ENCODE peak calls at places on chromosomes 1 and 21, in six cellular contexts. W is uterus; P is stimulated activated naive CD8-positive, alpha-beta T cell treated with anti-CD3 and anti-CD28 coated beads, Interleukin-15, amount 100 ng/mL, for 72 hours; T is thoracic aorta; C is activated T-cell treated with anti-CD3 and anti-CD28 coated beads, Interleukin-2, amount 50 U/mL, for 24 hours; L is AML-193. D is an unnamed sample.

GRCh38 chr1:186754542-186755150 is 74.1 kb upstream of the PLA2G4A start:
- DNase-seq in T (no peak), P (no peak), L (no peak), W (no peak), C (no peak), D (no peak)

GRCh38 chr1:116825735-116826438 is 71.7 kb downstream of the CD2 start:
- DNase-seq in W (no peak), L (no peak), P (no peak), C (no peak), T (no peak), D (no peak)

GRCh38 chr1:211148371-211148770 is 14.4 kb upstream of the KCNH1 start:
- DNase-seq in L (no peak), T (no peak), P (no peak), W (no peak), C (no peak), D (no peak)

GRCh38 chr21:33402011-33402979 is 918 bp upstream of the IFNGR2 start:
- DNase-seq in L (peak), C (peak), T (no peak), W (peak), P (no peak), D (no peak)

GRCh38 chr1:228156941-228157351 is 7.2 kb downstream of the GJC2 start:
- DNase-seq in T (no peak), P (no peak), C (no peak), W (no peak), L (no peak), D (no peak)

GRCh38 chr21:17513214-17514123 is 626 bp downstream of the CXADR start:
- DNase-seq in C (no peak), P (peak), L (no peak), T (no peak), W (peak), D (peak)

GRCh38 chr1:231818342-231818741 is 191.8 kb downstream of the DISC1 start:
- DNase-seq in C (no peak), L (no peak), W (no peak), P (no peak), T (no peak), D (no peak)

GRCh38 chr1:31934251-31934650 is 3.9 kb downstream of the PTP4A2 start:
- DNase-seq in C (no peak), P (no peak), T (no peak), W (no peak), L (no peak), D (no peak)

GRCh38 chr1:22420456-22421053 is 31.1 kb upstream of the ZBTB40 start:
- DNase-seq in L (peak), P (peak), W (peak), T (peak), C (peak), D (peak)

GRCh38 chr1:68409426-68409825 is 40.3 kb downstream of the RPE65 start:
- DNase-seq in W (no peak), L (no peak), C (no peak), T (no peak), P (no peak), D (no peak)

GRCh38 chr21:36079010-36079649 is 9.3 kb downstream of the CBR1 start:
- DNase-seq in L (peak), W (no peak), P (peak), T (no peak), C (peak), D (peak)

GRCh38 chr1:230766318-230766717 is 19.1 kb downstream of the CAPN9 start:
- DNase-seq in T (no peak), P (no peak), L (no peak), W (no peak), C (no peak), D (no peak)

GRCh38 chr1:204077979-204078696 is 5.2 kb downstream of the SOX13 start:
- DNase-seq in T (no peak), L (no peak), P (no peak), W (no peak), C (no peak), D (no peak)

GRCh38 chr21:39637971-39638628 is 25.4 kb downstream of the B3GALT5 start:
- DNase-seq in P (no peak), W (no peak), L (no peak), T (no peak), C (no peak), D (no peak)

GRCh38 chr21:23811802-23812201 is 1795.5 kb downstream of the MRPL39 start:
- DNase-seq in L (peak), T (no peak), W (no peak), C (no peak), P (no peak), D (no peak)

GRCh38 chr1:75991497-75992114 is 59.4 kb upstream of the ASB17 start:
- DNase-seq in W (peak), L (peak), T (peak), C (peak), P (peak), D (peak)

GRCh38 chr1:55399385-55399784 is 184.2 kb upstream of the USP24 start:
- DNase-seq in C (no peak), P (no peak), L (no peak), T (no peak), W (no peak), D (no peak)

GRCh38 chr1:24536391-24536840 is 19.5 kb upstream of the NCMAP start:
- DNase-seq in C (peak), T (no peak), W (no peak), L (peak), P (peak), D (peak)

GRCh38 chr21:36696640-36697472 is 2.1 kb upstream of the SIM2 start:
- DNase-seq in C (no peak), T (no peak), P (no peak), W (no peak), L (no peak), D (no peak)

GRCh38 chr1:174818014-174818616 is 181.6 kb upstream of the CACYBP start:
- DNase-seq in L (no peak), C (no peak), P (no peak), T (no peak), W (no peak), D (no peak)

GRCh38 chr1:156844638-156845037 is 14.3 kb downstream of the INSRR start:
- DNase-seq in C (no peak), P (no peak), W (no peak), T (no peak), L (no peak), D (no peak)

GRCh38 chr1:234962340-234962989 is 166.2 kb downstream of the TOMM20 start:
- DNase-seq in P (peak), L (peak), W (peak), T (no peak), C (peak), D (peak)

GRCh38 chr1:54714881-54715492 is 674 bp upstream of the TTC4 start:
- DNase-seq in L (no peak), T (no peak), P (no peak), C (no peak), W (no peak), D (no peak)

GRCh38 chr1:158199840-158200239 is 19.1 kb downstream of the CD1D start:
- DNase-seq in C (no peak), P (no peak), T (no peak), W (no peak), L (peak), D (no peak)

D was measured in T-helper 2 cell treated with Interferon-gamma antibody and Interleukin-4, amounts not matched to agents 5 μg/mL and 100 μg/mL, for 36 hours.